ENCODE peak calls at places on chromosomes 2 and 18, in six cellular contexts. F is MM.1S, L is tibial artery, Y is NB4, D is astrocyte, V is BE2C. N is an unnamed sample.

GRCh38 chr18:49250819-49251388 is 209.5 kb downstream of the DYM start:
- DNase-seq in F (no peak), L (no peak), Y (peak; percentile 56), D (no peak), V (peak; percentile 9), N (no peak)

GRCh38 chr2:172836386-172837200 is 100.9 kb downstream of the RAPGEF4 start:
- DNase-seq in F (no peak), L (no peak), Y (peak; percentile 50), D (peak; percentile 80), V (no peak), N (no peak)

GRCh38 chr2:198312621-198313483 is 508.5 kb downstream of the PLCL1 start:
- DNase-seq in F (no peak), L (no peak), Y (no peak), D (no peak), V (no peak), N (no peak)

GRCh38 chr2:164992818-164993217 is 37.5 kb upstream of the SLC38A11 start:
- DNase-seq in F (peak; percentile 76), L (peak; percentile 37), Y (peak; percentile 71), D (peak; percentile 82), V (peak; percentile 49), N (peak; percentile 35)

GRCh38 chr2:24779121-24779520 is 14.1 kb downstream of the PTRHD1 start:
- DNase-seq in F (no peak), L (no peak), Y (no peak), D (no peak), V (no peak), N (no peak)

GRCh38 chr2:169619946-169620345 is 35.8 kb downstream of the PPIG start:
- DNase-seq in F (no peak), L (no peak), Y (no peak), D (peak; percentile 16), V (no peak), N (no peak)

GRCh38 chr2:36618381-36618780 is 20.4 kb upstream of the FEZ2 start:
- DNase-seq in F (peak; percentile 34), L (no peak), Y (peak; percentile 79), D (peak; percentile 70), V (peak; percentile 76), N (peak; percentile 45)

GRCh38 chr2:128323501-128323931 is 4.8 kb upstream of the HS6ST1 start:
- DNase-seq in F (no peak), L (no peak), Y (peak; percentile 18), D (no peak), V (no peak), N (no peak)

GRCh38 chr2:54497738-54498680 is 41.9 kb downstream of the SPTBN1 start:
- DNase-seq in F (no peak), L (no peak), Y (peak; percentile 40), D (no peak), V (peak; percentile 16), N (no peak)

GRCh38 chr2:181165199-181165868 is 184.9 kb downstream of the UBE2E3 start:
- DNase-seq in F (peak; percentile 80), L (no peak), Y (no peak), D (no peak), V (no peak), N (peak; percentile 31)

GRCh38 chr2:46778516-46778915 is 137.1 kb downstream of the MCFD2 start:
- DNase-seq in F (no peak), L (no peak), Y (no peak), D (no peak), V (no peak), N (no peak)

GRCh38 chr2:46781468-46782189 is 134.0 kb downstream of the MCFD2 start:
- DNase-seq in F (no peak), L (no peak), Y (no peak), D (no peak), V (no peak), N (no peak)

GRCh38 chr2:46779447-46779941 is 136.1 kb downstream of the MCFD2 start:
- DNase-seq in F (no peak), L (no peak), Y (no peak), D (peak; percentile 52), V (no peak), N (no peak)

GRCh38 chr2:46780411-46780800 is 135.2 kb downstream of the MCFD2 start:
- DNase-seq in F (no peak), L (no peak), Y (no peak), D (no peak), V (no peak), N (no peak)

GRCh38 chr2:46780801-46781445 is 134.7 kb downstream of the MCFD2 start:
- DNase-seq in F (no peak), L (no peak), Y (peak; percentile 60), D (no peak), V (peak; percentile 85), N (no peak)
- TF ChIP-seq CTCF in F (no peak), L (no peak), Y (peak; percentile 31), D (no peak), V (peak; percentile 66), N (no peak)

GRCh38 chr2:157876066-157876770 is at the start of gene ACVR1:
- DNase-seq in F (peak; percentile 91), L (peak; percentile 98), Y (peak; percentile 91), D (peak; percentile 98), V (peak; percentile 88), N (peak; percentile 86)
- TF ChIP-seq CTCF in F (no peak), L (no peak), Y (peak; percentile 11), D (peak; percentile 20), V (peak; percentile 13), N (peak; percentile 39)

DNA sequence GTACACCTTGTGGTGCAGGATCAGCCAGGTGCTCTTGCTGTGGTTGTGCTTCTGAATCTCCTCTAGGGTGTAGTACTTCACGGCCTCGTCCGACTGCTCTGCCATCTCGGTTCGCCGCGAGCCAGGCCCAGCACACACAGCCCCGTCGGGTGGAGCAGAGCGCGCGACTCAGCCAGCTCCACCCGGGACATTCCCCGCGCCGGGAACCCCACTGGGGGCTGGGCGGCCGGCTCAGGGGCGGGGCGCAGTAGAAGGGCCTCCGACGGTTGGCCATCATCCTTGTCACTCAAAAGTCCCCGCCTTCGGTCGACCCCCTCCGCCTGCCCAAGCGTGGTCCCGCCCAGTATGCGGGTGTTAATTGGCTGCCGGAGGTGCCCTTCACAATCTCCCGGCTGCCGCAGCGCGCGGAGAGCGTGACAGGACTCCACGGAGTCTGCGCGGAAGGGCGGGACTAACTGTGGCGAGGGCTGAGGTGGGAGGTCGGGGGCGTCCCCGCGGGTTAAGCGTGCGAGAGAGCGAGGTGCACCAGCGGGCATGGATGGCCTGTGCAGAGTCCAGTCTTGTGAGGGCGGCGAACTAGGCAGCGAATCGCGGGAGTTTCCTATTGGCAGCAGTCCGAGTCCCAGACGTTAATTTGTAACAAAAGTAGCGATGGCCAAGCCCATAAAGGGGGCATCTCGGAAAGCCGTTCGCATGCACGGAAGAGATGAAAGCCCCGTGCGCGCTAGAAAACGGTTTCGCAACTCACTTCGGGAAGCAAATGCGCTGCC is at the start of gene CYB5A:
- DNase-seq in F (peak; percentile 96), L (peak; percentile 97), Y (peak; percentile 95), D (peak; percentile 87), V (peak; percentile 91), N (peak; percentile 99)
- TF ChIP-seq CTCF in F (peak; percentile 28), L (peak; percentile 12), Y (no peak), D (no peak), V (no peak), N (no peak)

GRCh38 chr2:67857836-67858235 is 205.0 kb downstream of the C1D start:
- DNase-seq in F (no peak), L (no peak), Y (no peak), D (no peak), V (no peak), N (no peak)

GRCh38 chr2:67851946-67852345 is 210.9 kb downstream of the C1D start:
- DNase-seq in F (no peak), L (no peak), Y (no peak), D (no peak), V (no peak), N (no peak)

GRCh38 chr2:67856866-67857265 is 205.9 kb downstream of the C1D start:
- DNase-seq in F (no peak), L (no peak), Y (no peak), D (no peak), V (no peak), N (no peak)

GRCh38 chr2:67854103-67854502 is 208.7 kb downstream of the C1D start:
- DNase-seq in F (no peak), L (no peak), Y (no peak), D (no peak), V (peak; percentile 63), N (no peak)

GRCh38 chr2:67854798-67855197 is 208.0 kb downstream of the C1D start:
- DNase-seq in F (no peak), L (no peak), Y (no peak), D (no peak), V (no peak), N (no peak)
- TF ChIP-seq CTCF in F (no peak), L (no peak), Y (peak; percentile 41), D (no peak), V (peak; percentile 3), N (no peak)

GRCh38 chr2:236575501-236575900 is 5.9 kb downstream of the ACKR3 start:
- DNase-seq in F (no peak), L (no peak), Y (no peak), D (no peak), V (no peak), N (no peak)

GRCh38 chr2:236576978-236577377 is 7.4 kb downstream of the ACKR3 start:
- DNase-seq in F (no peak), L (no peak), Y (no peak), D (no peak), V (no peak), N (no peak)

GRCh38 chr2:236577481-236578410 is 8.1 kb downstream of the ACKR3 start:
- DNase-seq in F (no peak), L (peak; percentile 50), Y (no peak), D (no peak), V (no peak), N (no peak)

GRCh38 chr2:236574424-236575145 is 5.0 kb downstream of the ACKR3 start:
- DNase-seq in F (no peak), L (no peak), Y (no peak), D (no peak), V (no peak), N (no peak)

GRCh38 chr2:236576053-236576452 is 6.4 kb downstream of the ACKR3 start:
- DNase-seq in F (no peak), L (no peak), Y (no peak), D (no peak), V (no peak), N (no peak)
- TF ChIP-seq CTCF in F (no peak), L (no peak), Y (no peak), D (no peak), V (no peak), N (no peak)

GRCh38 chr2:200658278-200658864 is 72.6 kb downstream of the AOX1 start:
- DNase-seq in F (no peak), L (no peak), Y (peak; percentile 29), D (no peak), V (no peak), N (no peak)
- TF ChIP-seq CTCF in F (no peak), L (no peak), Y (no peak), D (no peak), V (peak; percentile 25), N (peak; percentile 7)

DNA sequence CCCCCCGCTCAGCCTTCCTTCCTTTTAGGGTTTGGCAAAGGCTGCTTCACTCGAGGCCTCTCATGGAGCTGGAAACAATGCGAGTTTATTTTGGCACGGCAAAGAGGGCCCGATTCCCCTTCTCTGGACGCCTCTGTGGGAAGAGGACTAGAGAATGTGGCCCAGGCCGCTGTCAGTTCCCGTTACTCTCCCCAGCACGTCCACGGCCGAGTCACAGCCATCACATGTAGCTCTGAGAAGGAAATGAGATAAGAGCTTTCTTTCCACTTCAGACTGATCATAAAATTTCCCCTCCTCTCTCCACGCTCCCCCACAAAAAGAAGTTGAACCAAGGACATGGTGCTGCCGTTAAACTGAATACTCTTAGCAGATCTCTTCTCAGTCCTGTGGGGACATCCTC is 101.4 kb downstream of the MCFD2 start:
- DNase-seq in F (no peak), L (peak; percentile 92), Y (no peak), D (peak; percentile 97), V (no peak), N (no peak)
- TF ChIP-seq CTCF in F (no peak), L (no peak), Y (no peak), D (no peak), V (no peak), N (no peak)